ENCODE peak calls at places on chromosome 16, in eight cellular contexts. Z is prostate gland, B is suprapubic skin, O is GM23338, G is H9, J is ascending aorta, A is tibial nerve, L is left ventricle myocardium inferior. Q is an unnamed sample.

GRCh38 chr16:4681471-4682083 is 11.8 kb upstream of the NUDT16L1 start:
- DNase-seq in Z (no peak), L (no peak), J (no peak), B (no peak), G (no peak), O (no peak), A (no peak), Q (no peak)

GRCh38 chr16:74748042-74748709 is 26.4 kb downstream of the FA2H start:
- DNase-seq in J (no peak), B (no peak), A (no peak), Z (no peak), G (no peak), L (no peak), O (no peak), Q (no peak)

GRCh38 chr16:3101018-3101840 is 2.1 kb upstream of the ZSCAN10 start:
- DNase-seq in A (no peak), O (peak; percentile 90), B (no peak), J (no peak), Z (no peak), G (peak; percentile 74), L (no peak), Q (no peak)

GRCh38 chr16:25126820-25127232 is 15.3 kb downstream of the LCMT1 start:
- DNase-seq in A (no peak), J (no peak), O (no peak), B (no peak), L (no peak), Z (no peak), G (no peak), Q (no peak)

GRCh38 chr16:27720731-27721547 is 171.0 kb downstream of the KATNIP start:
- DNase-seq in O (no peak), Z (no peak), A (peak; percentile 32), J (no peak), B (no peak), G (no peak), L (peak; percentile 44), Q (no peak)

GRCh38 chr16:64180136-64180900 is 941.5 kb downstream of the CDH11 start:
- DNase-seq in Z (no peak), L (no peak), O (no peak), A (no peak), J (no peak), G (no peak), B (no peak), Q (no peak)

GRCh38 chr16:4768549-4769305 is 1.8 kb upstream of the ZNF500 start:
- DNase-seq in A (peak; percentile 91), O (peak; percentile 99), L (peak; percentile 99), G (peak; percentile 98), B (peak; percentile 99), J (peak; percentile 98), Z (peak; percentile 97), Q (peak; percentile 98)

GRCh38 chr16:73113326-73113720 is 65.4 kb upstream of the ZFHX3 start:
- DNase-seq in L (no peak), Z (no peak), O (no peak), G (no peak), A (no peak), J (no peak), B (no peak), Q (no peak)

GRCh38 chr16:12639044-12639443 is 164.6 kb downstream of the CPPED1 start:
- DNase-seq in O (no peak), G (no peak), J (no peak), Z (no peak), L (no peak), B (no peak), A (no peak), Q (no peak)

GRCh38 chr16:49700222-49700927 is 155.5 kb downstream of the ZNF423 start:
- DNase-seq in L (peak; percentile 36), G (peak; percentile 54), J (peak; percentile 85), B (peak; percentile 84), Z (no peak), A (no peak), O (peak; percentile 60), Q (peak; percentile 27)

GRCh38 chr16:49697631-49698030 is 158.3 kb downstream of the ZNF423 start:
- DNase-seq in B (no peak), Z (no peak), L (no peak), J (no peak), G (no peak), O (no peak), A (no peak), Q (no peak)

GRCh38 chr16:49699718-49700117 is 156.2 kb downstream of the ZNF423 start:
- DNase-seq in Z (no peak), B (no peak), L (peak; percentile 32), J (no peak), A (no peak), G (no peak), O (no peak), Q (no peak)

GRCh38 chr16:49698416-49698815 is 157.5 kb downstream of the ZNF423 start:
- DNase-seq in L (peak; percentile 46), O (peak; percentile 64), A (no peak), J (no peak), B (no peak), G (peak; percentile 52), Z (no peak), Q (no peak)

DNA sequence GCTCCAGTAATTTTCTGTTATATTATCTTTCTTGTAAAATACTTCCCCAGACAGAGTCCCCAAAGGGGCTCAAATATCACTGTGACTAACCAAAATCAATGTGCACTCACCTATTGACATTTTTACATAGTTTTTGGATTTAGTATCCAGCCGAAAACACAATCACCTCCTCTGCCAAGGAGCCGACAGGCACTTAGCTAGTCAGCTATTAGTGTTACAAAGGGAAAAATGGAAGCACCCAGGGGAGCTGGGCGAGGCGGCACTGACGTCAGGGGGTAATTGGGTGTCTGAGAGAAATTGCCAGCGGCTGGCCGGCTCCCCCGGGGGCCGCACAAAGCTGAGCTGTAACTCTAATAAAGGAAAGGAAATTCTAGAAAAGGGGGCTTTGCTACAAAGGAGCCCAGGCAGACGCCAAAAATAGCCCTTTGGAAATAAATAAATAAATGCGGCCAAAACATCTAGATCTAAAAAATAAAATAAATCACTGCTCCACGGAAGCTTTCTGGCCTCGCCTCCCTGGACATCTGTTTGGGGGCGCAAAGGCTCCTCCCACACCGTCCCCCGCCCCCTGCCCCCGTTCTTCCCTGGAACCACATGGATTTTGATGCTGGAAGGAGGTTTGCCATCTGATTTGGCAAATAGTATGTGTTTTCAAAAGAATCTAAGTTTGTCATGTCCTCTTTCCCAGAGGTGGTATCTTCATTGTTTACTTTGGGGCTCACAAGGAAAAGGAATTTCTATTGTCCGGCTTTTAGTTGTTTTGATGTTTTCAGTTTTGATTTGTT is 156.8 kb downstream of the ZNF423 start:
- DNase-seq in L (peak; percentile 72), J (peak; percentile 87), Z (no peak), O (peak; percentile 34), A (peak; percentile 61), B (peak; percentile 75), G (no peak), Q (peak; percentile 12)
- H3K27ac ChIP-seq in L (peak overlapping the region; percentile 84), J (peak overlapping the region; percentile 89), Z (peak overlapping the region; percentile 62), O (peak overlapping the region; percentile 96), A (peak overlapping the region; percentile 79), B (peak overlapping the region; percentile 65), G (no peak overlapping the region), Q (peak overlapping the region; percentile 57)

DNA sequence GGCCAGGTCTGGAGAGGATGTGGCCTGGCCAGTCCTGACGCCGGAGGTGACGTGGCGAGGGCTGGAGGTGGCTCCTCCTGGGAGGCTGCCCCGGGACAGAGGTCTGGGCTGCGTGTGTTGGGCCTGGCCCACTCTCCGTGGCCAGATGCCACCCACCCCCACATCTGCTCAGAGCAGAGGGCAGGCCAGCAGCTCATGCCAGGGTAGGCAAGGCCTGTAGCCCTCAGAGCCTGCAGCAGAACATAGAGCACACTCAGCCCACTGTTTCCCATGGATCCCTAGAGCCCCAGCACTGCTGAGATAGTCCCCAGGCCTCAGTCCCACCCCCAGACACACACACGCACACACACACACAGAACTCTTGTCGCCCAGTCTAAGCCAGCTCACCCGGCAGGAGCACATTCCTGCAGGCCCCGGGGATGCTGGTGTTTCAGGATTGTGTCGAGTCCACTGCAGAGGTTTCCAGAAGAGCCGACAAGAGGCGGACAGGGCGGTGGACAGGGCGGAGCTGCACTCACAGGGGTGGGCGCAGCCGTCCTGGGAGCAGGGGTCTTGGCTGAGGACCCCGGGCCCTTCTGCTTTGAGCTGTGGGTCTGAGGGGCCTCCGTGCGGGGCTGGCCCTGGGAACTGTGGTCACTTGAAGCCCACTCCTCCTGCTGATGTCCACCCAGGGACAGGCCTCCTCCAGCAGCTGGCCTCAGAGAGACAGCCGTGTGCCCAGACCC is 33.4 kb downstream of the SOX8 start:
- DNase-seq in A (peak; percentile 40), L (peak; percentile 36), Z (no peak), J (peak; percentile 76), O (no peak), B (no peak), G (no peak), Q (no peak)
- H3K4me1 ChIP-seq in A (no peaks in the 10 kb centered on the region), L (peaks cover 14% of the 10 kb centered on the region), Z (peaks cover 5% of the 10 kb centered on the region), J (no peaks in the 10 kb centered on the region), O (no peaks in the 10 kb centered on the region), B (peaks cover 12% of the 10 kb centered on the region), G (no peaks in the 10 kb centered on the region), Q (peaks cover 10% of the 10 kb centered on the region)

GRCh38 chr16:84578538-84579126 is 39.2 kb downstream of the COTL1 start:
- DNase-seq in A (no peak), L (no peak), G (no peak), O (no peak), J (no peak), B (no peak), Z (no peak), Q (no peak)
- H3K27ac ChIP-seq in A (no peak overlapping the region), L (no peak overlapping the region), G (no peak overlapping the region), O (no peak overlapping the region), J (no peak overlapping the region), B (no peak overlapping the region), Z (no peak overlapping the region), Q (no peak overlapping the region)

GRCh38 chr16:56842133-56842532 is 22.9 kb upstream of the SLC12A3 start:
- DNase-seq in B (no peak), O (no peak), G (no peak), J (no peak), Z (no peak), A (no peak), L (no peak), Q (no peak)
- H3K4me1 ChIP-seq in B (no peaks in the 10 kb centered on the region), O (no peaks in the 10 kb centered on the region), G (no peaks in the 10 kb centered on the region), J (no peaks in the 10 kb centered on the region), Z (no peaks in the 10 kb centered on the region), A (no peaks in the 10 kb centered on the region), L (peaks cover under 1% of the 10 kb centered on the region), Q (peaks cover 3% of the 10 kb centered on the region)

DNA sequence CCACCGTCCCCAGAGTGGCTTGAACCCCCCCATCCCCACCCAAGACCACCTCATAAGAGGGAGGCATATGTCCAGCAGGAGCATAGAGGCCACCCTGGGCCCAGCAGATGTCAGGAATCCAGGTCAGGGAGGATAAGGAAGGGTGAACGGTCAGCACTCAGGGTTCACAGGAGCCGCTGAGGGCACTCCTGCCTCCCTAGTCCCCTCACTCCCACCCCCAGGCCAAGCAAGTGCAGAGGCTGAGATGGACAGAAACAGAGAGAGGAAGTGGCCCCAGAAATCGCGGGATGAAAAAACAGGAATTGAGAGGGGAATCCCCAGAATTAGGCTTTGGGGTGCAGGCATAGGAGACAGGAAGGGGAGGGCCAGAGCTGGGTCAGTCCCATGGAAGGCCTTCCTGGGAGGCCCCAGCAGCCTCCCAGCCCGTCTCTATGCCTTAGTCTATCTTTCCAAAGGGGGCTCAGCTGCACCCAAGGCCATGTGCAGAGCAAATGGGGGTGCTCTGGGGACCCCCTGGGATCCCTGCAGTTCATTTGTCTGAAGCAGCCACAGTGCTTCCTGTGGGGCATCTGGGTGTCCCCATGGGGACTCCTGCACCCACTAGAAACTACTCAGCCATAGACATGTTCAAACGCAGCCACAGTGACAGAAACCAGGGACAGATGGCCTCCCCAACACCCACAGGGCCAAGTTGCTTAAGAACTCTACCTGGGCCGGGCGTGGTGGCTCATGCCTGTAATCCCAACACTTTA is 1.7 kb downstream of the CMTM3 start:
- DNase-seq in L (no peak), B (no peak), J (no peak), G (no peak), Z (no peak), A (no peak), O (no peak), Q (no peak)
- H3K27ac ChIP-seq in L (peak overlapping the region; percentile 97), B (peak overlapping the region; percentile 81), J (peak overlapping the region; percentile 93), G (no peak overlapping the region), Z (peak overlapping the region; percentile 86), A (peak overlapping the region; percentile 95), O (no peak overlapping the region), Q (peak overlapping the region; percentile 93)

GRCh38 chr16:31182391-31182790 is 2.5 kb downstream of the FUS start:
- DNase-seq in Z (no peak), L (no peak), A (no peak), O (no peak), J (no peak), B (no peak), G (no peak), Q (no peak)
- H3K4me1 ChIP-seq in Z (peaks cover 18% of the 10 kb centered on the region), L (peaks cover 78% of the 10 kb centered on the region), A (no peaks in the 10 kb centered on the region), O (peaks cover 27% of the 10 kb centered on the region), J (peaks cover 5% of the 10 kb centered on the region), B (peaks cover 49% of the 10 kb centered on the region), G (no peaks in the 10 kb centered on the region), Q (peaks cover 25% of the 10 kb centered on the region)

Q was measured in thyroid gland.